ENCODE peak calls at places on chromosomes 11 and 22, in ten cellular contexts. One of them, this sample, is unnamed.

GRCh38 chr22:30694171-30694637 is 470 bp upstream of the OSBP2 start:
- DNase-seq in hepatic stellate cell: peak; percentile 16
- DNase-seq in heart right ventricle: peak; percentile 45
- DNase-seq in activated naive CD4-positive, alpha-beta T cell treated with anti-CD3 and anti-CD28 coated beads, Interleukin-2, amount 50 U/mL, for 16 hours: peak; percentile 65
- DNase-seq in body of pancreas: peak; percentile 75
- DNase-seq in dorsolateral prefrontal cortex: peak; percentile 64
- DNase-seq in suprapubic skin: no peak
- DNase-seq in neural crest cell: peak; percentile 20
- DNase-seq in ACHN: peak; percentile 14
- DNase-seq in GOT3: no peak
- DNase-seq in this sample: no peak

GRCh38 chr11:125201525-125202121 is 37.1 kb downstream of the PKNOX2 start:
- DNase-seq in hepatic stellate cell: no peak
- DNase-seq in heart right ventricle: no peak
- DNase-seq in activated naive CD4-positive, alpha-beta T cell treated with anti-CD3 and anti-CD28 coated beads, Interleukin-2, amount 50 U/mL, for 16 hours: no peak
- DNase-seq in body of pancreas: peak; percentile 79
- DNase-seq in dorsolateral prefrontal cortex: no peak
- DNase-seq in suprapubic skin: no peak
- DNase-seq in neural crest cell: no peak
- DNase-seq in ACHN: no peak
- DNase-seq in GOT3: no peak
- DNase-seq in this sample: no peak

GRCh38 chr11:71986131-71986530 is 12.6 kb upstream of the IL18BP start:
- DNase-seq in hepatic stellate cell: no peak
- DNase-seq in heart right ventricle: no peak
- DNase-seq in activated naive CD4-positive, alpha-beta T cell treated with anti-CD3 and anti-CD28 coated beads, Interleukin-2, amount 50 U/mL, for 16 hours: no peak
- DNase-seq in body of pancreas: no peak
- DNase-seq in dorsolateral prefrontal cortex: no peak
- DNase-seq in suprapubic skin: no peak
- DNase-seq in neural crest cell: no peak
- DNase-seq in ACHN: no peak
- DNase-seq in GOT3: no peak
- DNase-seq in this sample: no peak

GRCh38 chr11:109043318-109043717 is 378.4 kb downstream of the DDX10 start:
- DNase-seq in hepatic stellate cell: no peak
- DNase-seq in heart right ventricle: no peak
- DNase-seq in activated naive CD4-positive, alpha-beta T cell treated with anti-CD3 and anti-CD28 coated beads, Interleukin-2, amount 50 U/mL, for 16 hours: no peak
- DNase-seq in body of pancreas: no peak
- DNase-seq in dorsolateral prefrontal cortex: no peak
- DNase-seq in suprapubic skin: no peak
- DNase-seq in neural crest cell: no peak
- DNase-seq in ACHN: no peak
- DNase-seq in GOT3: no peak
- DNase-seq in this sample: no peak

GRCh38 chr11:26283852-26284421 is 48.0 kb upstream of the ANO3 start:
- DNase-seq in hepatic stellate cell: no peak
- DNase-seq in heart right ventricle: no peak
- DNase-seq in activated naive CD4-positive, alpha-beta T cell treated with anti-CD3 and anti-CD28 coated beads, Interleukin-2, amount 50 U/mL, for 16 hours: no peak
- DNase-seq in body of pancreas: no peak
- DNase-seq in dorsolateral prefrontal cortex: no peak
- DNase-seq in suprapubic skin: no peak
- DNase-seq in neural crest cell: no peak
- DNase-seq in ACHN: no peak
- DNase-seq in GOT3: no peak
- DNase-seq in this sample: no peak

GRCh38 chr22:32469799-32470212 is 4.8 kb upstream of the FBXO7 start:
- DNase-seq in hepatic stellate cell: peak; percentile 76
- DNase-seq in heart right ventricle: no peak
- DNase-seq in activated naive CD4-positive, alpha-beta T cell treated with anti-CD3 and anti-CD28 coated beads, Interleukin-2, amount 50 U/mL, for 16 hours: no peak
- DNase-seq in body of pancreas: no peak
- DNase-seq in dorsolateral prefrontal cortex: peak; percentile 74
- DNase-seq in suprapubic skin: no peak
- DNase-seq in neural crest cell: no peak
- DNase-seq in ACHN: peak; percentile 46
- DNase-seq in GOT3: no peak
- DNase-seq in this sample: peak; percentile 75

GRCh38 chr22:27452916-27453315 is 348.6 kb downstream of the MN1 start:
- DNase-seq in hepatic stellate cell: peak; percentile 39
- DNase-seq in heart right ventricle: no peak
- DNase-seq in activated naive CD4-positive, alpha-beta T cell treated with anti-CD3 and anti-CD28 coated beads, Interleukin-2, amount 50 U/mL, for 16 hours: no peak
- DNase-seq in body of pancreas: no peak
- DNase-seq in dorsolateral prefrontal cortex: no peak
- DNase-seq in suprapubic skin: no peak
- DNase-seq in neural crest cell: no peak
- DNase-seq in ACHN: no peak
- DNase-seq in GOT3: no peak
- DNase-seq in this sample: no peak

GRCh38 chr11:62540804-62541671 is 5.6 kb downstream of the AHNAK start:
- DNase-seq in hepatic stellate cell: no peak
- DNase-seq in heart right ventricle: peak; percentile 44
- DNase-seq in activated naive CD4-positive, alpha-beta T cell treated with anti-CD3 and anti-CD28 coated beads, Interleukin-2, amount 50 U/mL, for 16 hours: no peak
- DNase-seq in body of pancreas: no peak
- DNase-seq in dorsolateral prefrontal cortex: no peak
- DNase-seq in suprapubic skin: no peak
- DNase-seq in neural crest cell: no peak
- DNase-seq in ACHN: no peak
- DNase-seq in GOT3: no peak
- DNase-seq in this sample: no peak

GRCh38 chr22:42317691-42318547 is 47.5 kb upstream of the TCF20 start:
- DNase-seq in hepatic stellate cell: no peak
- DNase-seq in heart right ventricle: no peak
- DNase-seq in activated naive CD4-positive, alpha-beta T cell treated with anti-CD3 and anti-CD28 coated beads, Interleukin-2, amount 50 U/mL, for 16 hours: no peak
- DNase-seq in body of pancreas: no peak
- DNase-seq in dorsolateral prefrontal cortex: peak; percentile 87
- DNase-seq in suprapubic skin: no peak
- DNase-seq in neural crest cell: no peak
- DNase-seq in ACHN: no peak
- DNase-seq in GOT3: no peak
- DNase-seq in this sample: no peak